ENCODE peak calls at places on chromosomes 12 and 14, in eight cellular contexts. F, L, G, B, W, V, A and Q are unnamed samples.

GRCh38 chr14:78399316-78399889 is 229.2 kb downstream of the NRXN3 start:
- DNase-seq in F (no peak), L (peak), G (no peak), B (peak), W (no peak), V (no peak), A (peak), Q (no peak)

GRCh38 chr12:71431991-71432390 is 7.6 kb upstream of the LGR5 start:
- DNase-seq in F (no peak), L (no peak), G (no peak), B (no peak), W (no peak), V (no peak), A (no peak), Q (no peak)

GRCh38 chr12:45688188-45688587 is 41.3 kb upstream of the ARID2 start:
- DNase-seq in F (no peak), L (no peak), G (no peak), B (no peak), W (no peak), V (no peak), A (no peak), Q (no peak)

GRCh38 chr14:91417134-91417982 is at the start of gene CCDC88C:
- DNase-seq in F (peak), L (no peak), G (peak), B (peak), W (peak), V (no peak), A (peak), Q (no peak)

GRCh38 chr12:1474059-1474537 is 120.3 kb downstream of the FBXL14 start:
- DNase-seq in F (peak), L (peak), G (no peak), B (no peak), W (no peak), V (no peak), A (no peak), Q (no peak)

GRCh38 chr12:30783946-30784345 is 29.2 kb upstream of the CAPRIN2 start:
- DNase-seq in F (no peak), L (no peak), G (no peak), B (no peak), W (no peak), V (no peak), A (no peak), Q (no peak)

GRCh38 chr12:95277139-95277538 is 59.5 kb downstream of the VEZT start:
- DNase-seq in F (no peak), L (peak), G (no peak), B (no peak), W (no peak), V (no peak), A (no peak), Q (no peak)

GRCh38 chr12:599756-600155 is 63.5 kb downstream of the NINJ2 start:
- DNase-seq in F (no peak), L (no peak), G (no peak), B (no peak), W (no peak), V (no peak), A (no peak), Q (no peak)

GRCh38 chr12:570949-571794 is 92.1 kb downstream of the NINJ2 start:
- DNase-seq in F (peak), L (no peak), G (no peak), B (no peak), W (no peak), V (no peak), A (no peak), Q (peak)

GRCh38 chr12:74415633-74416032 is 122.0 kb upstream of the ATXN7L3B start:
- DNase-seq in F (no peak), L (peak), G (no peak), B (no peak), W (no peak), V (no peak), A (peak), Q (no peak)

GRCh38 chr14:71932229-71932951 is at the start of gene RGS6:
- DNase-seq in F (peak), L (no peak), G (no peak), B (peak), W (peak), V (no peak), A (peak), Q (no peak)

GRCh38 chr12:54658306-54659264 is 10.4 kb upstream of the DCD start:
- DNase-seq in F (no peak), L (peak), G (no peak), B (peak), W (no peak), V (peak), A (peak), Q (peak)